ENCODE peak calls at places on chromosome 10, in five cellular contexts. X is H9, I is H1, Y is mesenchymal stem cell, Z is trophoblast cell. W is an unnamed sample.

GRCh38 chr10:100894589-100895294 is 18.0 kb upstream of the SLF2 start:
- DNase-seq in X (no peak), I (no peak), Y (peak), Z (no peak), W (no peak)

GRCh38 chr10:78413294-78414055 is 379.8 kb downstream of the RPS24 start:
- DNase-seq in X (peak), I (no peak), Y (no peak), Z (no peak), W (no peak)

GRCh38 chr10:71805776-71806705 is 32.7 kb upstream of the VSIR start:
- DNase-seq in X (peak), I (no peak), Y (peak), Z (peak), W (peak)

GRCh38 chr10:35822316-35822715 is 180.2 kb upstream of the FZD8 start:
- DNase-seq in X (peak), I (peak), Y (peak), Z (no peak), W (no peak)

GRCh38 chr10:14820010-14820774 is 17.6 kb downstream of the CDNF start:
- DNase-seq in X (no peak), I (no peak), Y (peak), Z (peak), W (no peak)

GRCh38 chr10:58267713-58268453 is at the start of gene IPMK:
- DNase-seq in X (peak), I (peak), Y (peak), Z (peak), W (peak)

GRCh38 chr10:33381897-33382578 is 47.6 kb upstream of the NRP1 start:
- DNase-seq in X (no peak), I (no peak), Y (no peak), Z (no peak), W (no peak)

GRCh38 chr10:14244147-14244546 is 86.6 kb downstream of the FRMD4A start:
- DNase-seq in X (peak), I (no peak), Y (no peak), Z (no peak), W (no peak)

GRCh38 chr10:120131183-120131582 is 238.7 kb downstream of the SEC23IP start:
- DNase-seq in X (peak), I (peak), Y (no peak), Z (peak), W (peak)

GRCh38 chr10:69842932-69843331 is 41.2 kb downstream of the COL13A1 start:
- DNase-seq in X (no peak), I (no peak), Y (peak), Z (no peak), W (no peak)

GRCh38 chr10:46255696-46256355 is 31.0 kb upstream of the ANTXRL start:
- DNase-seq in X (peak), I (peak), Y (peak), Z (no peak), W (peak)

GRCh38 chr10:90398551-90398950 is 459.3 kb downstream of the HTR7 start:
- DNase-seq in X (no peak), I (no peak), Y (peak), Z (no peak), W (no peak)

GRCh38 chr10:13331641-13332040 is 16.5 kb downstream of the SEPHS1 start:
- DNase-seq in X (no peak), I (no peak), Y (no peak), Z (no peak), W (no peak)

GRCh38 chr10:110544958-110545537 is 22.4 kb upstream of the SMC3 start:
- DNase-seq in X (no peak), I (no peak), Y (peak), Z (no peak), W (no peak)
- H2BK12ac ChIP-seq in X (no peak), I (no peak), Y (no peak), Z (no peak), W (no peak)

GRCh38 chr10:82453678-82454293 is 578.8 kb downstream of the NRG3 start:
- DNase-seq in X (no peak), I (no peak), Y (no peak), Z (no peak), W (no peak)
- H2BK12ac ChIP-seq in X (no peak), I (no peak), Y (no peak), Z (no peak), W (no peak)

GRCh38 chr10:43471146-43471545 is 34.2 kb downstream of the ZNF487 start:
- DNase-seq in X (no peak), I (no peak), Y (no peak), Z (no peak), W (no peak)
- H2BK12ac ChIP-seq in X (no peak), I (no peak), Y (no peak), Z (no peak), W (no peak)

GRCh38 chr10:4688620-4689019 is 137.4 kb upstream of the AKR1E2 start:
- DNase-seq in X (no peak), I (no peak), Y (peak), Z (no peak), W (no peak)

GRCh38 chr10:4693967-4694366 is 132.0 kb upstream of the AKR1E2 start:
- DNase-seq in X (no peak), I (no peak), Y (peak), Z (no peak), W (no peak)

GRCh38 chr10:4691301-4691700 is 134.7 kb upstream of the AKR1E2 start:
- DNase-seq in X (no peak), I (no peak), Y (no peak), Z (no peak), W (no peak)

GRCh38 chr10:4691776-4692175 is 134.2 kb upstream of the AKR1E2 start:
- DNase-seq in X (no peak), I (no peak), Y (peak), Z (no peak), W (no peak)

GRCh38 chr10:4692206-4692605 is 133.8 kb upstream of the AKR1E2 start:
- DNase-seq in X (no peak), I (no peak), Y (no peak), Z (no peak), W (no peak)
- H2BK12ac ChIP-seq in X (no peak), I (no peak), Y (no peak), Z (peak), W (no peak)

GRCh38 chr10:814536-815302 is 116.8 kb downstream of the LARP4B start:
- DNase-seq in X (no peak), I (no peak), Y (no peak), Z (no peak), W (no peak)
- H2BK12ac ChIP-seq in X (no peak), I (no peak), Y (no peak), Z (no peak), W (no peak)

DNA sequence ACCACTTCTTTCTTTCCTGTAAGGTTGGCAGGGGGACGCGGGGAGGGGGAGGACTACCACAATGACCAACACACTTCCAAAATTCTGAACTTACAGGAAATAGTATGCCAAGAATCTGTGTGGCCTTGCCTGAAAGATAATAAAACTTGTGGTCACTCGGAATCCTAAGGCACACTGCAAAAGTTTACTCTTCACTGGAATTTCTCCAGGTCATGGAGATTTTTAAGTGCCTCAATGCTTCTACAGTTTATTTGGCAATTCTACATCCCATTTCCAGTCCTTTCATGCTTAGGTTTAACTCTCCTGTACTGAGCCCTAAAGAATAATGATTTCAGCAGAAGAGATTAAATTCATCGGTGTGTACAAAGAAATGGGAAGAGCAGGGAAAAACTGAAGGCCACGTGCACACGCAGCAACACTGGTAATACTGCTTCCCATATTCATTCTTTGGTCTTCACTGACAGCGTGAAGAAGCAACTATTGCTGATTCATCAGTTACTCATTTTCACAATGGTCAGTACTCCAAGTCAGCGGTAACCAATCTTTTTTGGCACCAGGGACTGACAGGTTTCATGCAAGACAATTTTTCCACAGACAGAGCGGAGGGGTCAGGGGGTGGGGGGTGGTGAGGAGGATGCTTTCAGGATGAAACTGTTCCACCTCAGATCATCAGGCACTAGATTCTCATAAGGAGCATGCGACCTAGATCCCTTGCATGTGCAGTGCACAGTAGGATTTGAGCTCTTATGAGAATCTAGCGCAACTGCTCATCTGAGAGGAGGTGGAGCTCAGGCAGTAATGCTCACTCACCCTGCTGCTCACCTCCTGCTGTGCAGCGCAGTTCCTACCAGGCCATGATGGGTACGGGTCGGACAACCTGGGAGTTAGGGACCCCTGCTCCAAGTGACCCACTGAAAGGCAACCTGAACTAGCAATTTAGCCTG is 9.8 kb downstream of the LARP4B start:
- DNase-seq in X (no peak), I (no peak), Y (peak), Z (no peak), W (no peak)
- H2BK12ac ChIP-seq in X (no peak), I (no peak), Y (peak), Z (no peak), W (no peak)

DNA sequence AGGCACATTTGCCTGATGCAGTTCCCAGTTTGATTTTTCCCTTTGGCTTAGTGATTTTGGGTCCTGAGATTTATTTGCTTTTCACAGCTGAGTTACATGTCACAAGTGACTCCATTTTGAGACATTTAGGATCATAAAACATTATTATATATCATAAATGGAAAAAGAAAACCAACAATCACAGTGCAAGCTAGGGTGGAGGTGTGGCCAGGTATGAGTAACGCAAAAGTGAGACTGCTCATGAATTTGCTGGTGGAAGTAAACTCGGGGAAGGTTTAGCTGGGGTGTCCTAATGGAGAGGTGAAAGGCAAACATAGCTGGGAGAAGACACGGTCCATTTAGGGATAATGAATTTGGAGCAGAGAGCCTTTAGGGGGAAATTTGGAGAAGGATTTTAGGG is 21.7 kb upstream of the UCN3 start:
- DNase-seq in X (no peak), I (no peak), Y (no peak), Z (no peak), W (no peak)
- H2BK12ac ChIP-seq in X (no peak), I (no peak), Y (no peak), Z (no peak), W (no peak)

DNA sequence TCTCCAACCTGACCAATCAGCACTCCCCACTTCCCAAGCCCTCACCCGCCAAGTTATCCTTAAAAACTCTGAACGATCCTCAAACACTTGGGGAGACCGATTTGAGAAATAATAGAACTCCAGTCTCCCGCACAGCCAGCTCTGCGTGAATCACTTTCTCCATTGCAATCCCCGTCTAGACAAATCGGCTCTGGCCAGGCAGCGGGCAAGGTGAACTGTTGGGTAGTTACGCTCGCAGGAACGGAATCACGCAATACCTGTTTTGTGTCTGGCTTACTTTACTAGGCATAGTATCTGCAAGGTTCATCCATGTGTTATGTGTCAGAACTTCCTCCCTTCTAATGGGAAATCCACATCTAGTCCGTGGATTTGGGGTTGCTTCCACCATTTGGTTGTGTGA is 271.7 kb downstream of the ZMYND11 start:
- DNase-seq in X (no peak), I (no peak), Y (no peak), Z (peak), W (no peak)
- H2BK12ac ChIP-seq in X (no peak), I (no peak), Y (no peak), Z (peak), W (no peak)

GRCh38 chr10:20949967-20950366 is 52.9 kb upstream of the NEBL start:
- DNase-seq in X (no peak), I (no peak), Y (no peak), Z (no peak), W (no peak)
- H2BK12ac ChIP-seq in X (no peak), I (no peak), Y (no peak), Z (no peak), W (no peak)